ENCODE peak calls at places on chromosomes 4 and X, in seven cellular contexts. D is CD8-positive, alpha-beta memory T cell; Q is mesenchymal stem cell; K is effector memory CD4-positive, alpha-beta T cell; J is A673; L is T-helper 9 cell; M is left ventricle myocardium inferior. F is an unnamed sample.

GRCh38 chr4:15714616-15715015 is 11.8 kb downstream of the BST1 start:
- DNase-seq in Q (peak; percentile 90), J (peak; percentile 53), K (no peak), D (no peak), M (no peak), L (no peak), F (peak; percentile 68)

GRCh38 chr4:110567266-110567665 is 55.6 kb downstream of the PITX2 start:
- DNase-seq in J (no peak), D (no peak), L (no peak), M (no peak), K (no peak), Q (no peak), F (no peak)

GRCh38 chr4:55491486-55491885 is 55.2 kb downstream of the CLOCK start:
- DNase-seq in K (no peak), D (no peak), Q (peak; percentile 33), J (no peak), M (no peak), L (no peak), F (peak; percentile 36)

GRCh38 chr4:7871356-7871755 is 68.3 kb downstream of the AFAP1 start:
- DNase-seq in J (no peak), L (no peak), D (no peak), M (no peak), Q (no peak), K (no peak), F (no peak)

GRCh38 chr4:6819295-6819694 is 36.8 kb downstream of the KIAA0232 start:
- DNase-seq in L (no peak), Q (no peak), K (no peak), M (no peak), J (no peak), D (no peak), F (no peak)

GRCh38 chr4:10611673-10612072 is 72.9 kb downstream of the CLNK start:
- DNase-seq in M (no peak), Q (peak; percentile 94), L (no peak), J (no peak), D (no peak), K (no peak), F (peak; percentile 79)

GRCh38 chr4:43496188-43496587 is 603.7 kb downstream of the GRXCR1 start:
- DNase-seq in Q (no peak), M (no peak), K (no peak), D (no peak), J (no peak), L (no peak), F (peak; percentile 29)

GRCh38 chr4:188822698-188823097 is 683.5 kb downstream of the TRIML1 start:
- DNase-seq in L (no peak), Q (no peak), J (no peak), M (no peak), K (no peak), D (no peak), F (no peak)

GRCh38 chr4:118282692-118283091 is 70.1 kb downstream of the PRSS12 start:
- DNase-seq in Q (no peak), K (no peak), D (no peak), M (no peak), L (no peak), J (peak; percentile 30), F (peak; percentile 33)

GRCh38 chrX:91039777-91040176 is 394.9 kb upstream of the PABPC5 start:
- DNase-seq in L (no peak), D (no peak), J (no peak), M (no peak), Q (no peak), K (no peak), F (no peak)

GRCh38 chr4:146442801-146443200 is 78.9 kb downstream of the SLC10A7 start:
- DNase-seq in M (no peak), D (no peak), L (no peak), Q (peak; percentile 61), J (peak; percentile 45), K (no peak), F (peak; percentile 59)

GRCh38 chrX:73647632-73648322 is 84.8 kb downstream of the CHIC1 start:
- DNase-seq in Q (no peak), L (no peak), J (no peak), K (no peak), M (no peak), D (no peak), F (no peak)

GRCh38 chr4:73012673-73013072 is 56.8 kb downstream of the COX18 start:
- DNase-seq in L (no peak), K (no peak), J (no peak), D (no peak), M (no peak), Q (no peak), F (no peak)

GRCh38 chr4:71473541-71474240 is 134.9 kb downstream of the SLC4A4 start:
- DNase-seq in Q (no peak), D (no peak), J (no peak), L (no peak), M (no peak), K (no peak), F (no peak)

GRCh38 chr4:111595456-111595855 is 549.8 kb upstream of the FAM241A start:
- DNase-seq in D (no peak), M (no peak), J (no peak), Q (no peak), K (no peak), L (no peak), F (no peak)

GRCh38 chr4:75769044-75769443 is 44.7 kb downstream of the USO1 start:
- DNase-seq in M (no peak), K (no peak), J (no peak), D (no peak), L (no peak), Q (peak; percentile 36), F (peak; percentile 61)

F was measured in fibroblast of villous mesenchyme.